ENCODE peak calls at places on chromosome 10, in seven cellular contexts. One of them, this sample, is unnamed.
A peak's percentile ranks its signal among the peaks of the same experiment; 100 is the strongest.

GRCh38 chr10:113679463-113680171 is at the start of gene CASP7:
- DNase-seq in endothelial cell of umbilical vein: peak; percentile 81
- DNase-seq in HCT116: peak; percentile 84
- DNase-seq in suprapubic skin: peak; percentile 88
- DNase-seq in HepG2: peak; percentile 83
- DNase-seq in testis: peak; percentile 74
- DNase-seq in GM12891: peak; percentile 75
- DNase-seq in this sample: peak; percentile 94

GRCh38 chr10:58756126-58756525 is 243.5 kb downstream of the BICC1 start:
- DNase-seq in endothelial cell of umbilical vein: no peak
- DNase-seq in HCT116: no peak
- DNase-seq in suprapubic skin: no peak
- DNase-seq in HepG2: no peak
- DNase-seq in testis: no peak
- DNase-seq in GM12891: no peak
- DNase-seq in this sample: no peak

GRCh38 chr10:122311051-122311410 is 39.9 kb downstream of the BTBD16 start:
- DNase-seq in endothelial cell of umbilical vein: no peak
- DNase-seq in HCT116: no peak
- DNase-seq in suprapubic skin: no peak
- DNase-seq in HepG2: no peak
- DNase-seq in testis: no peak
- DNase-seq in GM12891: no peak
- DNase-seq in this sample: no peak

GRCh38 chr10:104037261-104037951 is 48.3 kb downstream of the COL17A1 start:
- DNase-seq in endothelial cell of umbilical vein: no peak
- DNase-seq in HCT116: no peak
- DNase-seq in suprapubic skin: no peak
- DNase-seq in HepG2: no peak
- DNase-seq in testis: no peak
- DNase-seq in GM12891: no peak
- DNase-seq in this sample: no peak

GRCh38 chr10:91745086-91745831 is 53.0 kb upstream of the TNKS2 start:
- DNase-seq in endothelial cell of umbilical vein: no peak
- DNase-seq in HCT116: peak; percentile 67
- DNase-seq in suprapubic skin: no peak
- DNase-seq in HepG2: peak; percentile 50
- DNase-seq in testis: no peak
- DNase-seq in GM12891: no peak
- DNase-seq in this sample: no peak

GRCh38 chr10:74963549-74963948 is 137.1 kb downstream of the KAT6B start:
- DNase-seq in endothelial cell of umbilical vein: no peak
- DNase-seq in HCT116: no peak
- DNase-seq in suprapubic skin: no peak
- DNase-seq in HepG2: no peak
- DNase-seq in testis: no peak
- DNase-seq in GM12891: no peak
- DNase-seq in this sample: no peak

GRCh38 chr10:57468886-57469432 is 798.7 kb downstream of the IPMK start:
- DNase-seq in endothelial cell of umbilical vein: no peak
- DNase-seq in HCT116: no peak
- DNase-seq in suprapubic skin: no peak
- DNase-seq in HepG2: no peak
- DNase-seq in testis: no peak
- DNase-seq in GM12891: no peak
- DNase-seq in this sample: no peak

GRCh38 chr10:73781548-73781878 is 335 bp upstream of the CHCHD1 start:
- DNase-seq in endothelial cell of umbilical vein: no peak
- DNase-seq in HCT116: no peak
- DNase-seq in suprapubic skin: no peak
- DNase-seq in HepG2: no peak
- DNase-seq in testis: no peak
- DNase-seq in GM12891: no peak
- DNase-seq in this sample: no peak

GRCh38 chr10:3473271-3473670 is 300.7 kb upstream of the PITRM1 start:
- DNase-seq in endothelial cell of umbilical vein: no peak
- DNase-seq in HCT116: no peak
- DNase-seq in suprapubic skin: no peak
- DNase-seq in HepG2: no peak
- DNase-seq in testis: no peak
- DNase-seq in GM12891: no peak
- DNase-seq in this sample: peak; percentile 53

GRCh38 chr10:114520453-114520852 is 116.2 kb upstream of the AFAP1L2 start:
- DNase-seq in endothelial cell of umbilical vein: peak; percentile 81
- DNase-seq in HCT116: peak; percentile 73
- DNase-seq in suprapubic skin: no peak
- DNase-seq in HepG2: peak; percentile 80
- DNase-seq in testis: no peak
- DNase-seq in GM12891: no peak
- DNase-seq in this sample: no peak

GRCh38 chr10:68218786-68219185 is 13.1 kb downstream of the ATOH7 start:
- DNase-seq in endothelial cell of umbilical vein: no peak
- DNase-seq in HCT116: no peak
- DNase-seq in suprapubic skin: no peak
- DNase-seq in HepG2: no peak
- DNase-seq in testis: no peak
- DNase-seq in GM12891: no peak
- DNase-seq in this sample: no peak

GRCh38 chr10:125030567-125031197 is 88.8 kb downstream of the ZRANB1 start:
- DNase-seq in endothelial cell of umbilical vein: no peak
- DNase-seq in HCT116: no peak
- DNase-seq in suprapubic skin: no peak
- DNase-seq in HepG2: no peak
- DNase-seq in testis: no peak
- DNase-seq in GM12891: no peak
- DNase-seq in this sample: no peak

GRCh38 chr10:125020871-125021270 is 78.9 kb downstream of the ZRANB1 start:
- DNase-seq in endothelial cell of umbilical vein: no peak
- DNase-seq in HCT116: no peak
- DNase-seq in suprapubic skin: no peak
- DNase-seq in HepG2: no peak
- DNase-seq in testis: no peak
- DNase-seq in GM12891: no peak
- DNase-seq in this sample: no peak

GRCh38 chr10:94211187-94211529 is 151.6 kb downstream of the NOC3L start:
- DNase-seq in endothelial cell of umbilical vein: no peak
- DNase-seq in HCT116: no peak
- DNase-seq in suprapubic skin: no peak
- DNase-seq in HepG2: no peak
- DNase-seq in testis: no peak
- DNase-seq in GM12891: no peak
- DNase-seq in this sample: no peak

GRCh38 chr10:24042884-24043283 is 166.1 kb upstream of the KIAA1217 start:
- DNase-seq in endothelial cell of umbilical vein: no peak
- DNase-seq in HCT116: no peak
- DNase-seq in suprapubic skin: no peak
- DNase-seq in HepG2: no peak
- DNase-seq in testis: no peak
- DNase-seq in GM12891: no peak
- DNase-seq in this sample: no peak

GRCh38 chr10:132307823-132308587 is at the start of gene STK32C:
- DNase-seq in endothelial cell of umbilical vein: peak; percentile 72
- DNase-seq in HCT116: peak; percentile 54
- DNase-seq in suprapubic skin: peak; percentile 92
- DNase-seq in HepG2: peak; percentile 68
- DNase-seq in testis: peak; percentile 96
- DNase-seq in GM12891: peak; percentile 99
- DNase-seq in this sample: peak; percentile 98
- TF ChIP-seq POLR2A in endothelial cell of umbilical vein: no peak
- TF ChIP-seq POLR2A in HCT116: no peak
- TF ChIP-seq POLR2A in suprapubic skin: no peak
- TF ChIP-seq POLR2A in HepG2: no peak
- TF ChIP-seq POLR2A in testis: no peak
- TF ChIP-seq POLR2A in GM12891: no peak
- TF ChIP-seq POLR2A in this sample: peak; percentile 44

DNA sequence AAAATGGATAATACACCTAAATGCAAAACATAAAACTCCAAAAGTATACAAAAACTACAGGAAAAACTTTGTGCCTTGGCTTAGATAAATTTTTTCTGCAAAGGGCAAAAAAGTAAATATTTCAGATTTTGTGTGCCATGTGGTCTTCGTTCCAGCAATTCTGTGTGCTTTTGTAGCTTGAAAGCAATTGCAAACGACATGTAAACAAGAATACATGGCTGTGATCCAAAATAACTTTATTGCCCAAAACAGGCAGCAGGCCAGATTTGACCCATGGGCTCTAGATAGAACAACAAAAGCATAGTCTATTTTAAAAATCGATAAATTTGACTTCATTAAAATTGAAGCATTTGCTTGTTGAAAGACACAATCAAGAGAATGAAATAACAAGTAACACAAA is 336.7 kb downstream of the HPSE2 start:
- DNase-seq in endothelial cell of umbilical vein: no peak
- DNase-seq in HCT116: no peak
- DNase-seq in suprapubic skin: no peak
- DNase-seq in HepG2: no peak
- DNase-seq in testis: no peak
- DNase-seq in GM12891: no peak
- DNase-seq in this sample: no peak
- TF ChIP-seq POLR2A in endothelial cell of umbilical vein: no peak
- TF ChIP-seq POLR2A in HCT116: no peak
- TF ChIP-seq POLR2A in suprapubic skin: no peak
- TF ChIP-seq POLR2A in HepG2: no peak
- TF ChIP-seq POLR2A in testis: no peak
- TF ChIP-seq POLR2A in GM12891: no peak
- TF ChIP-seq POLR2A in this sample: no peak

GRCh38 chr10:89251417-89252224 is at the start of gene LIPA:
- DNase-seq in endothelial cell of umbilical vein: peak; percentile 97
- DNase-seq in HCT116: peak; percentile 97
- DNase-seq in suprapubic skin: peak; percentile 96
- DNase-seq in HepG2: peak; percentile 94
- DNase-seq in testis: peak; percentile 97
- DNase-seq in GM12891: peak; percentile 73
- DNase-seq in this sample: peak; percentile 94
- TF ChIP-seq POLR2A in endothelial cell of umbilical vein: no peak
- TF ChIP-seq POLR2A in HCT116: no peak
- TF ChIP-seq POLR2A in suprapubic skin: no peak
- TF ChIP-seq POLR2A in HepG2: peak; percentile 80
- TF ChIP-seq POLR2A in testis: no peak
- TF ChIP-seq POLR2A in GM12891: no peak
- TF ChIP-seq POLR2A in this sample: no peak

GRCh38 chr10:101901340-101901739 is 57.7 kb upstream of the KCNIP2 start:
- DNase-seq in endothelial cell of umbilical vein: no peak
- DNase-seq in HCT116: no peak
- DNase-seq in suprapubic skin: no peak
- DNase-seq in HepG2: no peak
- DNase-seq in testis: no peak
- DNase-seq in GM12891: peak; percentile 35
- DNase-seq in this sample: no peak

GRCh38 chr10:101903827-101904520 is 60.4 kb upstream of the KCNIP2 start:
- DNase-seq in endothelial cell of umbilical vein: no peak
- DNase-seq in HCT116: no peak
- DNase-seq in suprapubic skin: no peak
- DNase-seq in HepG2: no peak
- DNase-seq in testis: no peak
- DNase-seq in GM12891: no peak
- DNase-seq in this sample: peak; percentile 23

GRCh38 chr10:101906586-101907183 is 63.1 kb upstream of the KCNIP2 start:
- DNase-seq in endothelial cell of umbilical vein: no peak
- DNase-seq in HCT116: no peak
- DNase-seq in suprapubic skin: no peak
- DNase-seq in HepG2: no peak
- DNase-seq in testis: no peak
- DNase-seq in GM12891: no peak
- DNase-seq in this sample: no peak

GRCh38 chr10:101905241-101905640 is 61.6 kb upstream of the KCNIP2 start:
- DNase-seq in endothelial cell of umbilical vein: no peak
- DNase-seq in HCT116: no peak
- DNase-seq in suprapubic skin: no peak
- DNase-seq in HepG2: no peak
- DNase-seq in testis: no peak
- DNase-seq in GM12891: no peak
- DNase-seq in this sample: no peak

DNA sequence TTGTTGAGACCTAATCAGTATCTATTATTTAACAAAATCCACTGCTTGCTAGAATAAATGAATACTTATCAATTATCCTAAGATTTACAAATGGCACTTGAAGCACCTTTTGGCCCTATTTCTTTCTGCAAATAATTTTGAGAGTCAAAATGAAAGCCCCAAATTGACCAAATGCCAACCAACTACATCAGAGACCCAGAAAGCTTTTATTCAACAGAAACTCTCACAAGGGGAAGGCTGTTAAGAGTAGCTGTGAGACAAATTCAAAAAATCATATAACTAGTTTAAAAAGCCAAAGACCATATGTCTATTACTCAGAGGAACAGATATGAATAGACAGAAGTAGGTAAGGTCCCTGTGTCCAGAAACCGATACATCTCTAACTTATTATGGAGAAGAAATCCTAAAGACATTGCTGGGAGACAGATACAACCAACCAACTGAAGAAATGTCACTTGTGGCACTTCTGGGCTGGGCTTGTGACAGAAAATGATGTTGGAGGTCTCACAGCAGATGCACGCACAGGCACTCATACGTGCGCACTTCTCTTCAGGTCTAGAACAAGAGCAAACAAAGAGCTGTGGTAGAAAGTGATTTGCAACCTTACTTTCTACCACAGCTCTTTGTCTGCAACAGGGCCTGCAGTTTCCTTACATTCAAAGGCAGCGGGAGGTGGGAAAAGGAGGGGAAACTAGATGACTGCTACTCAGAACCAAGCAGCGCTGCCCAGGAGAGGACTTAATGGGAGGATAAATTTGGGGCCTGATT is 58.6 kb upstream of the KCNIP2 start:
- DNase-seq in endothelial cell of umbilical vein: no peak
- DNase-seq in HCT116: no peak
- DNase-seq in suprapubic skin: no peak
- DNase-seq in HepG2: no peak
- DNase-seq in testis: no peak
- DNase-seq in GM12891: no peak
- DNase-seq in this sample: no peak
- TF ChIP-seq POLR2A in endothelial cell of umbilical vein: no peak
- TF ChIP-seq POLR2A in HCT116: no peak
- TF ChIP-seq POLR2A in suprapubic skin: no peak
- TF ChIP-seq POLR2A in HepG2: no peak
- TF ChIP-seq POLR2A in testis: no peak
- TF ChIP-seq POLR2A in GM12891: no peak
- TF ChIP-seq POLR2A in this sample: no peak

This sample was measured in upper lobe of left lung.